ENCODE peak calls at places on chromosome 2, in four cellular contexts. O, Y, S and L are unnamed samples.

GRCh38 chr2:27721335-27721734 is 50.2 kb upstream of the MRPL33 start:
- DNase-seq in S (no peak), Y (peak), O (no peak), L (no peak)

GRCh38 chr2:73766349-73766748 is 13.6 kb downstream of the DUSP11 start:
- DNase-seq in S (no peak), O (no peak), Y (no peak), L (no peak)

GRCh38 chr2:231854616-231855125 is 68.4 kb downstream of the COPS7B start:
- DNase-seq in O (no peak), Y (peak), S (no peak), L (no peak)

GRCh38 chr2:96602330-96602823 is 35.7 kb downstream of the KANSL3 start:
- DNase-seq in O (no peak), S (no peak), Y (no peak), L (no peak)

GRCh38 chr2:182994228-182994912 is 43.9 kb downstream of the NCKAP1 start:
- DNase-seq in Y (no peak), O (no peak), S (no peak), L (no peak)

GRCh38 chr2:215652432-215652831 is 216.6 kb upstream of the FN1 start:
- DNase-seq in O (no peak), S (no peak), Y (no peak), L (no peak)

GRCh38 chr2:196830701-196831100 is 21.5 kb upstream of the C2orf66 start:
- DNase-seq in S (no peak), Y (no peak), O (no peak), L (no peak)

GRCh38 chr2:231680284-231680991 is 27.9 kb upstream of the PTMA start:
- DNase-seq in Y (peak), O (no peak), S (no peak), L (no peak)

GRCh38 chr2:66862871-66863650 is 428.1 kb downstream of the MEIS1 start:
- DNase-seq in Y (peak), S (no peak), O (peak), L (no peak)

GRCh38 chr2:135030826-135031225 is 16.4 kb downstream of the MAP3K19 start:
- DNase-seq in S (no peak), Y (peak), O (peak), L (no peak)